ENCODE peak calls at places on chromosomes 11 and 22, in ten cellular contexts. N, C, X, M, H, G, A, R, J and S are unnamed samples.

GRCh38 chr11:32571039-32571438 is 12.6 kb upstream of the EIF3M start:
- DNase-seq in C (no peak), R (no peak), M (no peak), A (no peak), G (no peak), X (no peak), J (no peak), N (no peak), H (no peak), S (no peak)

GRCh38 chr11:132264616-132265015 is 894.2 kb downstream of the NTM start:
- DNase-seq in C (no peak), X (no peak), G (no peak), N (no peak), J (no peak), H (no peak), R (no peak), A (no peak), M (no peak), S (no peak)

GRCh38 chr11:131815631-131816030 is 445.2 kb downstream of the NTM start:
- DNase-seq in N (no peak), H (no peak), G (no peak), M (no peak), R (no peak), J (no peak), C (no peak), A (no peak), X (no peak), S (no peak)

GRCh38 chr11:43868852-43869567 is 11.6 kb upstream of the ALKBH3 start:
- DNase-seq in N (no peak), G (no peak), M (peak), A (peak), H (peak), J (no peak), C (no peak), R (no peak), X (peak), S (no peak)

GRCh38 chr11:77636738-77637344 is 753 bp downstream of the CLNS1A start:
- DNase-seq in A (no peak), H (no peak), J (no peak), N (no peak), M (no peak), X (no peak), G (no peak), R (no peak), C (no peak), S (no peak)

GRCh38 chr11:86182976-86183584 is 61.5 kb upstream of the EED start:
- DNase-seq in X (no peak), G (no peak), R (no peak), H (no peak), M (peak), C (no peak), A (no peak), J (no peak), N (no peak), S (no peak)

GRCh38 chr11:19905280-19905853 is 192.7 kb downstream of the NAV2 start:
- DNase-seq in C (no peak), A (peak), H (peak), R (no peak), M (peak), N (no peak), G (no peak), X (peak), J (no peak), S (no peak)

GRCh38 chr11:59555601-59556114 is 44.3 kb downstream of the OR4D9 start:
- DNase-seq in J (no peak), M (no peak), N (no peak), X (no peak), R (no peak), C (no peak), A (no peak), G (no peak), H (no peak), S (no peak)

GRCh38 chr11:77082838-77083552 is 16.2 kb downstream of the CAPN5 start:
- DNase-seq in H (peak), R (peak), G (peak), J (peak), X (peak), N (peak), A (peak), M (no peak), C (peak), S (no peak)

GRCh38 chr11:32809313-32809712 is 14.9 kb upstream of the CCDC73 start:
- DNase-seq in H (peak), A (peak), C (peak), J (peak), N (peak), X (peak), M (peak), G (peak), R (peak), S (peak)

GRCh38 chr22:33823552-33823951 is 96.7 kb downstream of the LARGE1 start:
- DNase-seq in R (peak), M (no peak), A (peak), X (no peak), J (no peak), C (peak), N (no peak), H (peak), G (no peak), S (no peak)

GRCh38 chr22:35835998-35836691 is 118.5 kb downstream of the APOL5 start:
- DNase-seq in J (no peak), M (peak), A (peak), R (peak), X (peak), C (peak), G (peak), H (peak), N (peak), S (no peak)

GRCh38 chr22:43553451-43554258 is 141.8 kb downstream of the MPPED1 start:
- DNase-seq in R (no peak), M (no peak), X (no peak), J (no peak), A (no peak), C (no peak), H (no peak), G (no peak), N (no peak), S (no peak)

GRCh38 chr11:60121259-60121658 is 32.8 kb downstream of the MS4A2 start:
- DNase-seq in X (no peak), R (no peak), H (no peak), C (no peak), G (no peak), N (no peak), A (no peak), M (peak), J (no peak), S (no peak)

GRCh38 chr22:42856179-42856864 is 751 bp downstream of the ARFGAP3 start:
- DNase-seq in J (peak), N (peak), H (no peak), R (peak), A (peak), X (peak), M (peak), G (peak), C (peak), S (no peak)

GRCh38 chr11:5489571-5490357 is 1.3 kb downstream of the OR52D1 start:
- DNase-seq in M (peak), R (no peak), C (no peak), H (no peak), G (no peak), X (no peak), A (no peak), N (no peak), J (no peak), S (no peak)

GRCh38 chr11:111207213-111207612 is 38.3 kb upstream of the POU2AF2 start:
- DNase-seq in X (no peak), C (no peak), N (no peak), J (no peak), G (no peak), R (no peak), A (no peak), M (no peak), H (no peak), S (no peak)

GRCh38 chr11:109015283-109015682 is 350.4 kb downstream of the DDX10 start:
- DNase-seq in H (peak), J (no peak), M (peak), G (no peak), A (peak), C (no peak), X (peak), N (no peak), R (no peak), S (no peak)

GRCh38 chr22:32557424-32557823 is 82.8 kb downstream of the FBXO7 start:
- DNase-seq in X (peak), G (no peak), N (no peak), M (peak), A (no peak), C (no peak), H (no peak), J (peak), R (no peak), S (no peak)

GRCh38 chr22:37137903-37138665 is 11.6 kb downstream of the IL2RB start:
- DNase-seq in N (no peak), A (no peak), J (no peak), X (no peak), C (no peak), M (peak), R (no peak), G (no peak), H (no peak), S (no peak)

GRCh38 chr11:17298302-17298701 is 21.8 kb downstream of the NUCB2 start:
- DNase-seq in J (no peak), G (no peak), R (no peak), C (no peak), N (no peak), M (no peak), H (no peak), X (no peak), A (no peak), S (no peak)

GRCh38 chr11:46298699-46299424 is 21.4 kb downstream of the CREB3L1 start:
- DNase-seq in M (peak), J (no peak), G (no peak), X (peak), C (no peak), A (peak), H (peak), N (no peak), R (no peak), S (no peak)

GRCh38 chr11:86365566-86365965 is 9.1 kb upstream of the CCDC81 start:
- DNase-seq in J (no peak), A (peak), N (no peak), X (peak), R (no peak), C (no peak), M (no peak), H (no peak), G (no peak), S (no peak)

GRCh38 chr11:88115828-88116410 is 59.3 kb downstream of the RAB38 start:
- DNase-seq in N (no peak), C (no peak), R (no peak), M (no peak), H (no peak), X (no peak), G (no peak), J (no peak), A (no peak), S (no peak)

GRCh38 chr11:47067401-47067800 is 109.3 kb downstream of the ARFGAP2 start:
- DNase-seq in A (no peak), G (no peak), R (no peak), X (no peak), H (no peak), J (no peak), M (no peak), C (no peak), N (no peak), S (no peak)

GRCh38 chr11:96207459-96208449 is 135.2 kb downstream of the MAML2 start:
- DNase-seq in M (peak), G (no peak), C (no peak), A (no peak), J (no peak), N (no peak), R (no peak), H (peak), X (no peak), S (peak)

GRCh38 chr22:40855960-40856512 is 403 bp downstream of the ST13 start:
- DNase-seq in G (peak), C (peak), X (peak), J (no peak), H (peak), A (peak), R (peak), M (peak), N (peak), S (peak)

GRCh38 chr22:21013742-21014201 is 1.2 kb upstream of the P2RX6 start:
- DNase-seq in J (no peak), A (no peak), R (no peak), X (no peak), G (no peak), H (no peak), N (no peak), C (no peak), M (no peak), S (no peak)

GRCh38 chr11:8671651-8672062 is 10.8 kb downstream of the TRIM66 start:
- DNase-seq in J (no peak), R (peak), H (peak), C (peak), G (peak), N (no peak), M (peak), X (no peak), A (peak), S (no peak)

GRCh38 chr11:35751664-35752061 is 89.1 kb downstream of the TRIM44 start:
- DNase-seq in J (no peak), A (no peak), C (no peak), H (no peak), X (no peak), R (no peak), M (peak), N (no peak), G (no peak), S (no peak)

GRCh38 chr11:78045851-78046485 is 17.7 kb upstream of the THRSP start:
- DNase-seq in H (peak), J (peak), G (peak), X (peak), C (peak), M (peak), A (peak), R (peak), N (peak), S (peak)

GRCh38 chr22:42670921-42671709 is 21.9 kb upstream of the CYB5R3 start:
- DNase-seq in M (no peak), G (no peak), C (no peak), J (no peak), R (peak), N (no peak), H (peak), A (no peak), X (no peak), S (no peak)

GRCh38 chr11:66727282-66727882 is 1.6 kb downstream of the SPTBN2 start:
- DNase-seq in M (peak), J (no peak), R (no peak), A (peak), X (no peak), C (peak), H (peak), G (no peak), N (no peak), S (no peak)

GRCh38 chr22:24969588-24970301 is 17.2 kb downstream of the KIAA1671 start:
- DNase-seq in N (peak), H (peak), A (no peak), C (peak), G (peak), J (no peak), X (peak), M (no peak), R (peak), S (peak)

GRCh38 chr11:114280696-114281095 is 15.5 kb upstream of the NNMT start:
- DNase-seq in H (peak), X (peak), A (peak), M (peak), R (peak), C (no peak), G (peak), N (peak), J (no peak), S (peak)

GRCh38 chr22:46788426-46789168 is 26.1 kb downstream of the TBC1D22A start:
- DNase-seq in H (no peak), A (no peak), G (no peak), X (no peak), C (peak), J (no peak), M (no peak), N (peak), R (no peak), S (no peak)
- TF ChIP-seq CTCF in H (no peak), A (no peak), G (no peak), X (no peak), C (no peak), J (no peak), M (no peak), N (no peak), R (no peak), S (no peak)

DNA sequence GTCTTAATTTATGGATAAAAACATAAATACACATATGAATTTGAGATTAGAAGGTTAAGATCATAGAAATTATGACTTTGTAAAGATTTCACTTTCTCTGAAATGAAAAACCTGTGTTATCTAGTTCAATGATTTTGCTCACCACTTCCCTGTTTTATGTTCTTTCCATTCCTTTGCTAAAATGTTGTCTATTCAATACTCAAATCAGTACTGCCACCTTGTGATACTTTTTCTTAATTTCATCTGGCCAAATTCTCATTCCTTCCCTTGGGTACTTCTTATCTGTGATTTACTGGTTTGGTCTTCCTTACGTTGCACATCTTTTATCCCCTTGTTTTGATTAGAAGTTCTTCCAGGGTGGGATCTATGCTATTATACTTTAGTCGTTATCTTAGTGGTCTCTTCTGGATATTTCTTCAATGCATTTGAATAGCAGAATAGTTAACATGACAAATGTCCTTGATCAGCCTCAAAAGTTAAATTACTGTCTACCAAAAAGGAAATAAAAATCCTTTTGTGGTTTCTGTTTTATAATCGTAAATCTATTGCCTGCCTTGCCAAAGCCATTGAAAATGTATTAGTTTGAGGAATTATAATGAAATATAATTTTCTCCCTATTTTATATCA is 197.0 kb downstream of the PGR start:
- DNase-seq in G (no peak), H (peak), J (no peak), N (no peak), C (no peak), X (peak), A (peak), R (no peak), M (peak), S (no peak)
- TF ChIP-seq CTCF in G (peak), H (peak), J (no peak), N (peak), C (peak), X (peak), A (peak), R (peak), M (peak), S (peak)

GRCh38 chr11:120660024-120660565 is 148.5 kb downstream of the GRIK4 start:
- DNase-seq in A (peak), J (no peak), N (no peak), R (no peak), X (no peak), H (peak), G (no peak), M (peak), C (peak), S (peak)
- TF ChIP-seq CTCF in A (peak), J (no peak), N (no peak), R (peak), X (peak), H (peak), G (no peak), M (peak), C (peak), S (peak)

DNA sequence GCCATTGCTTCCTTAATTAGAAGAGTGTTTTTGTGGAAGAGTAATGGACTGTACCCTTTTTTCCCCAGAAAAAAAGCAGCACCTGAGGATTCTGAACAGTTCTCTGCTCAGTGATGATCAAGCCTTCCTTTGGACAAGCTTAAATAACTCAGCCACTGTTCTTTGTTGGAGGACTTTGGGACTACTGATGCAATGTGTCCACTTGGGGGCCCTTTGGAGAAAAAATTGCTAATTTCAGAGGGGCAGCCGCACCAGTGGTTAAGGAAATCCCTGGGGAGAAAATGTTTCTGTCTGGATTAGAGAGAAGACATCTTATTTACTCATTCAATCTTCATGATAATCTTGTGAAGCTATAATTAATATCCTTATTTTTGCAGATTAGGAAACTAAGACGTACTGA is 5.3 kb upstream of the KMT2A start:
- DNase-seq in J (no peak), R (no peak), C (no peak), G (no peak), A (no peak), N (no peak), X (no peak), H (no peak), M (no peak), S (no peak)
- TF ChIP-seq CTCF in J (no peak), R (no peak), C (no peak), G (no peak), A (peak), N (no peak), X (peak), H (no peak), M (no peak), S (no peak)

GRCh38 chr11:93852242-93852641 is 1.8 kb upstream of the VSTM5 start:
- DNase-seq in M (no peak), C (no peak), A (no peak), X (no peak), H (no peak), G (no peak), R (no peak), N (no peak), J (no peak), S (no peak)

GRCh38 chr11:93850585-93851018 is at the start of gene VSTM5:
- DNase-seq in H (no peak), C (no peak), G (no peak), X (no peak), R (no peak), M (peak), N (no peak), J (no peak), A (no peak), S (no peak)

GRCh38 chr11:93849201-93849600 is 1.2 kb downstream of the VSTM5 start:
- DNase-seq in A (no peak), M (no peak), H (no peak), N (no peak), C (no peak), G (no peak), X (no peak), J (no peak), R (no peak), S (no peak)

GRCh38 chr11:93846411-93846810 is 4.0 kb downstream of the VSTM5 start:
- DNase-seq in G (no peak), R (no peak), J (no peak), N (no peak), A (peak), M (no peak), C (no peak), X (peak), H (no peak), S (no peak)

DNA sequence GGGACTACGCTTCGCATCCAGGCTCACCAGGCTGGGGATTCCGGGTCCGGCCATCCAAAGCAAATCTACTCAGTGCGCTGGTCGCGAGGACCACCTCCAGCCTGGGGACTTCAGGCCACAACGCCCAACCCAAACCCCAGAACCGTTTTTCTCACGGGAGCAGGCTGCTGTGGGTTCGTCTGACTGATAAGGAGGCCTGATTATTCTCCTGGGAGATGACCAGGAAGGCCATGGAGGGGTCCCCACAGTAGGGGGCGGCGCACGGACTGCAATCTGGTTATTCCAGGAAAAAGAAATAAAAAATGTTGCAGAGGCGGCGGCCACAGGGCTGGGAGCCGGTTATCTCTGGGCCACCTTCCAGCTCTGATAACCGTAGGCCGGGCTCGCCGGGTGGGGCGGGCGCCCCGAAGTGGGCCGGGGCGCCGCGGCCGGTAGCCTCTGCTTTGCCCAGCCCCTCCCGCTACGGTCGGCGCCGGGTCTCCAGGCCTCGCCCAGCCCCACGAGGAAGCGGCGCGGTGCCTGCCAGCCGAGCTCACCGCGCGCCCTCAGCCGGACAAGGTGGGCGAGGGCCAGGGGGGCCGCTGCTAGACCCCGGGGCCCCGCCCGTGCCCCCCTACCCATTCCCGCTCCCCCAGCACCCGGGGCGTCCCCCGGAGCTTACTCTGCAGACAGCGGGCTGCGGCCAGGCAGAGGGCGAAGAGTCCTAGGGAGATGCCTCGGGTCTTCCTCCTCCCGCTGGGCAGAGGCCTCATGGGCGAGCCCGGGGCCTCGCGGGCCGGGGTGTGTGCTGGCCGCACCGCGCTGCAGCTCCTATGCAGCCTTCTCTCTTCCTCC is 450 bp downstream of the VSTM5 start:
- DNase-seq in C (peak), J (no peak), X (peak), A (peak), N (no peak), G (no peak), H (peak), R (peak), M (no peak), S (peak)
- TF ChIP-seq CTCF in C (no peak), J (no peak), X (no peak), A (no peak), N (no peak), G (no peak), H (no peak), R (no peak), M (no peak), S (no peak)

GRCh38 chr11:79062814-79063762 is 377.7 kb downstream of the TENM4 start:
- DNase-seq in X (no peak), G (no peak), C (no peak), M (peak), H (peak), A (no peak), N (no peak), J (no peak), R (peak), S (peak)
- TF ChIP-seq CTCF in X (peak), G (no peak), C (peak), M (peak), H (peak), A (peak), N (peak), J (no peak), R (peak), S (peak)